ENCODE peak calls at places on chromosome 3, in five cellular contexts. One of them, this sample, is unnamed.

GRCh38 chr3:160921020-160921635 is 165.1 kb downstream of the PPM1L start:
- DNase-seq in fibroblast of lung: peak; percentile 35
- DNase-seq in NCI-H345: no peak
- DNase-seq in HS-27A: no peak
- DNase-seq in CD8-positive, alpha-beta memory T cell: no peak
- DNase-seq in this sample: peak; percentile 61

GRCh38 chr3:68705695-68706429 is 226.5 kb downstream of the TAFA4 start:
- DNase-seq in HS-27A: no peak
- DNase-seq in fibroblast of lung: no peak
- DNase-seq in CD8-positive, alpha-beta memory T cell: no peak
- DNase-seq in NCI-H345: no peak
- DNase-seq in this sample: no peak

GRCh38 chr3:155342344-155342743 is 48.9 kb upstream of the STRIT1 start:
- DNase-seq in CD8-positive, alpha-beta memory T cell: no peak
- DNase-seq in HS-27A: no peak
- DNase-seq in fibroblast of lung: no peak
- DNase-seq in NCI-H345: no peak
- DNase-seq in this sample: peak; percentile 39

GRCh38 chr3:133987136-133987535 is 42.6 kb downstream of the SLCO2A1 start:
- DNase-seq in HS-27A: no peak
- DNase-seq in NCI-H345: no peak
- DNase-seq in CD8-positive, alpha-beta memory T cell: no peak
- DNase-seq in fibroblast of lung: no peak
- DNase-seq in this sample: no peak

GRCh38 chr3:50268703-50269451 is at the start of gene SEMA3B:
- DNase-seq in CD8-positive, alpha-beta memory T cell: no peak
- DNase-seq in NCI-H345: peak; percentile 25
- DNase-seq in HS-27A: no peak
- DNase-seq in fibroblast of lung: peak; percentile 29
- DNase-seq in this sample: no peak

GRCh38 chr3:158731938-158732855 is at the start of gene RARRES1:
- DNase-seq in CD8-positive, alpha-beta memory T cell: peak; percentile 5
- DNase-seq in HS-27A: no peak
- DNase-seq in NCI-H345: peak; percentile 24
- DNase-seq in fibroblast of lung: peak; percentile 74
- DNase-seq in this sample: peak; percentile 81

GRCh38 chr3:67605377-67605776 is 49.0 kb downstream of the SUCLG2 start:
- DNase-seq in CD8-positive, alpha-beta memory T cell: no peak
- DNase-seq in fibroblast of lung: peak; percentile 83
- DNase-seq in HS-27A: peak; percentile 45
- DNase-seq in NCI-H345: no peak
- DNase-seq in this sample: no peak

GRCh38 chr3:134211797-134212196 is 38.9 kb downstream of the RYK start:
- DNase-seq in HS-27A: no peak
- DNase-seq in fibroblast of lung: peak; percentile 56
- DNase-seq in CD8-positive, alpha-beta memory T cell: no peak
- DNase-seq in NCI-H345: no peak
- DNase-seq in this sample: peak; percentile 60

GRCh38 chr3:42014443-42014945 is 52.6 kb upstream of the ULK4 start:
- DNase-seq in fibroblast of lung: no peak
- DNase-seq in HS-27A: no peak
- DNase-seq in CD8-positive, alpha-beta memory T cell: no peak
- DNase-seq in NCI-H345: no peak
- DNase-seq in this sample: peak; percentile 37

GRCh38 chr3:58177747-58178527 is 32.8 kb downstream of the DNASE1L3 start:
- DNase-seq in CD8-positive, alpha-beta memory T cell: peak; percentile 84
- DNase-seq in NCI-H345: peak; percentile 65
- DNase-seq in HS-27A: no peak
- DNase-seq in fibroblast of lung: peak; percentile 74
- DNase-seq in this sample: peak; percentile 91

GRCh38 chr3:25021816-25022215 is 406.2 kb upstream of the RARB start:
- DNase-seq in NCI-H345: no peak
- DNase-seq in HS-27A: no peak
- DNase-seq in CD8-positive, alpha-beta memory T cell: no peak
- DNase-seq in fibroblast of lung: peak; percentile 51
- DNase-seq in this sample: no peak

GRCh38 chr3:33538678-33539339 is 98.6 kb upstream of the UBP1 start:
- DNase-seq in HS-27A: no peak
- DNase-seq in CD8-positive, alpha-beta memory T cell: no peak
- DNase-seq in NCI-H345: no peak
- DNase-seq in fibroblast of lung: no peak
- DNase-seq in this sample: no peak

GRCh38 chr3:150059729-150060128 is 89.0 kb upstream of the PFN2 start:
- DNase-seq in fibroblast of lung: peak; percentile 51
- DNase-seq in HS-27A: no peak
- DNase-seq in CD8-positive, alpha-beta memory T cell: no peak
- DNase-seq in NCI-H345: peak; percentile 42
- DNase-seq in this sample: no peak

GRCh38 chr3:15794303-15794771 is 3.4 kb downstream of the ANKRD28 start:
- DNase-seq in CD8-positive, alpha-beta memory T cell: no peak
- DNase-seq in fibroblast of lung: peak; percentile 79
- DNase-seq in HS-27A: no peak
- DNase-seq in NCI-H345: no peak
- DNase-seq in this sample: no peak

GRCh38 chr3:104629038-104629437 is 737.7 kb upstream of the ALCAM start:
- DNase-seq in HS-27A: peak; percentile 72
- DNase-seq in NCI-H345: no peak
- DNase-seq in fibroblast of lung: peak; percentile 90
- DNase-seq in CD8-positive, alpha-beta memory T cell: no peak
- DNase-seq in this sample: no peak

GRCh38 chr3:169954142-169954756 is 12.4 kb upstream of the SEC62 start:
- DNase-seq in fibroblast of lung: no peak
- DNase-seq in HS-27A: no peak
- DNase-seq in CD8-positive, alpha-beta memory T cell: no peak
- DNase-seq in NCI-H345: no peak
- DNase-seq in this sample: no peak

GRCh38 chr3:138845071-138845685 is 10.4 kb upstream of the PIK3CB start:
- DNase-seq in fibroblast of lung: no peak
- DNase-seq in NCI-H345: no peak
- DNase-seq in HS-27A: no peak
- DNase-seq in CD8-positive, alpha-beta memory T cell: no peak
- DNase-seq in this sample: peak; percentile 19

GRCh38 chr3:169387751-169388696 is 275.5 kb downstream of the MECOM start:
- DNase-seq in HS-27A: no peak
- DNase-seq in CD8-positive, alpha-beta memory T cell: no peak
- DNase-seq in fibroblast of lung: no peak
- DNase-seq in NCI-H345: no peak
- DNase-seq in this sample: peak; percentile 22

GRCh38 chr3:198076722-198077308 is 116.8 kb downstream of the LMLN start:
- DNase-seq in NCI-H345: peak; percentile 93
- DNase-seq in HS-27A: no peak
- DNase-seq in CD8-positive, alpha-beta memory T cell: no peak
- DNase-seq in fibroblast of lung: no peak
- DNase-seq in this sample: no peak

GRCh38 chr3:37904614-37905047 is 43.0 kb downstream of the CTDSPL start:
- DNase-seq in NCI-H345: no peak
- DNase-seq in fibroblast of lung: peak; percentile 70
- DNase-seq in CD8-positive, alpha-beta memory T cell: no peak
- DNase-seq in HS-27A: no peak
- DNase-seq in this sample: peak; percentile 39